ENCODE peak calls at places on chromosome 11, in ten cellular contexts. One of them, this sample, is unnamed.

GRCh38 chr11:113730887-113731726 is 25.0 kb upstream of the TMPRSS5 start:
- DNase-seq in kidney: no peak
- DNase-seq in brain pericyte: no peak
- DNase-seq in tibial nerve: no peak
- DNase-seq in GM04503: peak
- DNase-seq in naive thymus-derived CD4-positive, alpha-beta T cell: no peak
- DNase-seq in colonic mucosa: peak
- DNase-seq in NAMALWA: peak
- DNase-seq in RCC 7860: peak
- DNase-seq in stimulated activated CD4-positive, alpha-beta T cell treated with anti-CD3 and anti-CD28 coated beads, Interleukin-15, amount 100 ng/mL, for 1 hour: no peak
- DNase-seq in this sample: no peak

GRCh38 chr11:99368579-99368978 is 347.8 kb downstream of the CNTN5 start:
- DNase-seq in kidney: no peak
- DNase-seq in brain pericyte: no peak
- DNase-seq in tibial nerve: no peak
- DNase-seq in GM04503: no peak
- DNase-seq in naive thymus-derived CD4-positive, alpha-beta T cell: no peak
- DNase-seq in colonic mucosa: no peak
- DNase-seq in NAMALWA: no peak
- DNase-seq in RCC 7860: no peak
- DNase-seq in stimulated activated CD4-positive, alpha-beta T cell treated with anti-CD3 and anti-CD28 coated beads, Interleukin-15, amount 100 ng/mL, for 1 hour: no peak
- DNase-seq in this sample: no peak

GRCh38 chr11:125180413-125181305 is 16.1 kb downstream of the PKNOX2 start:
- DNase-seq in kidney: no peak
- DNase-seq in brain pericyte: peak
- DNase-seq in tibial nerve: no peak
- DNase-seq in GM04503: no peak
- DNase-seq in naive thymus-derived CD4-positive, alpha-beta T cell: no peak
- DNase-seq in colonic mucosa: no peak
- DNase-seq in NAMALWA: no peak
- DNase-seq in RCC 7860: no peak
- DNase-seq in stimulated activated CD4-positive, alpha-beta T cell treated with anti-CD3 and anti-CD28 coated beads, Interleukin-15, amount 100 ng/mL, for 1 hour: no peak
- DNase-seq in this sample: no peak

GRCh38 chr11:132519226-132519860 is 1013.0 kb downstream of the OPCML start:
- DNase-seq in kidney: no peak
- DNase-seq in brain pericyte: no peak
- DNase-seq in tibial nerve: no peak
- DNase-seq in GM04503: peak
- DNase-seq in naive thymus-derived CD4-positive, alpha-beta T cell: no peak
- DNase-seq in colonic mucosa: no peak
- DNase-seq in NAMALWA: no peak
- DNase-seq in RCC 7860: no peak
- DNase-seq in stimulated activated CD4-positive, alpha-beta T cell treated with anti-CD3 and anti-CD28 coated beads, Interleukin-15, amount 100 ng/mL, for 1 hour: no peak
- DNase-seq in this sample: no peak

GRCh38 chr11:83127309-83127636 is 29.7 kb upstream of the PCF11 start:
- DNase-seq in kidney: no peak
- DNase-seq in brain pericyte: no peak
- DNase-seq in tibial nerve: no peak
- DNase-seq in GM04503: no peak
- DNase-seq in naive thymus-derived CD4-positive, alpha-beta T cell: no peak
- DNase-seq in colonic mucosa: no peak
- DNase-seq in NAMALWA: no peak
- DNase-seq in RCC 7860: no peak
- DNase-seq in stimulated activated CD4-positive, alpha-beta T cell treated with anti-CD3 and anti-CD28 coated beads, Interleukin-15, amount 100 ng/mL, for 1 hour: no peak
- DNase-seq in this sample: no peak

GRCh38 chr11:92180664-92181251 is 43.9 kb upstream of the FAT3 start:
- DNase-seq in kidney: peak
- DNase-seq in brain pericyte: no peak
- DNase-seq in tibial nerve: no peak
- DNase-seq in GM04503: peak
- DNase-seq in naive thymus-derived CD4-positive, alpha-beta T cell: no peak
- DNase-seq in colonic mucosa: no peak
- DNase-seq in NAMALWA: no peak
- DNase-seq in RCC 7860: no peak
- DNase-seq in stimulated activated CD4-positive, alpha-beta T cell treated with anti-CD3 and anti-CD28 coated beads, Interleukin-15, amount 100 ng/mL, for 1 hour: no peak
- DNase-seq in this sample: no peak

GRCh38 chr11:84721561-84721961 is 905.6 kb downstream of the DLG2 start:
- DNase-seq in kidney: no peak
- DNase-seq in brain pericyte: no peak
- DNase-seq in tibial nerve: no peak
- DNase-seq in GM04503: no peak
- DNase-seq in naive thymus-derived CD4-positive, alpha-beta T cell: peak
- DNase-seq in colonic mucosa: peak
- DNase-seq in NAMALWA: peak
- DNase-seq in RCC 7860: no peak
- DNase-seq in stimulated activated CD4-positive, alpha-beta T cell treated with anti-CD3 and anti-CD28 coated beads, Interleukin-15, amount 100 ng/mL, for 1 hour: no peak
- DNase-seq in this sample: no peak

GRCh38 chr11:3614742-3615171 is 27.0 kb downstream of the ART5 start:
- DNase-seq in kidney: no peak
- DNase-seq in brain pericyte: no peak
- DNase-seq in tibial nerve: no peak
- DNase-seq in GM04503: peak
- DNase-seq in naive thymus-derived CD4-positive, alpha-beta T cell: peak
- DNase-seq in colonic mucosa: no peak
- DNase-seq in NAMALWA: no peak
- DNase-seq in RCC 7860: peak
- DNase-seq in stimulated activated CD4-positive, alpha-beta T cell treated with anti-CD3 and anti-CD28 coated beads, Interleukin-15, amount 100 ng/mL, for 1 hour: peak
- DNase-seq in this sample: peak

GRCh38 chr11:665062-665706 is 28.1 kb downstream of the DRD4 start:
- DNase-seq in kidney: no peak
- DNase-seq in brain pericyte: no peak
- DNase-seq in tibial nerve: no peak
- DNase-seq in GM04503: peak
- DNase-seq in naive thymus-derived CD4-positive, alpha-beta T cell: no peak
- DNase-seq in colonic mucosa: no peak
- DNase-seq in NAMALWA: no peak
- DNase-seq in RCC 7860: no peak
- DNase-seq in stimulated activated CD4-positive, alpha-beta T cell treated with anti-CD3 and anti-CD28 coated beads, Interleukin-15, amount 100 ng/mL, for 1 hour: no peak
- DNase-seq in this sample: no peak

GRCh38 chr11:31959711-31960110 is 131.2 kb upstream of the RCN1 start:
- DNase-seq in kidney: no peak
- DNase-seq in brain pericyte: no peak
- DNase-seq in tibial nerve: no peak
- DNase-seq in GM04503: no peak
- DNase-seq in naive thymus-derived CD4-positive, alpha-beta T cell: no peak
- DNase-seq in colonic mucosa: no peak
- DNase-seq in NAMALWA: no peak
- DNase-seq in RCC 7860: no peak
- DNase-seq in stimulated activated CD4-positive, alpha-beta T cell treated with anti-CD3 and anti-CD28 coated beads, Interleukin-15, amount 100 ng/mL, for 1 hour: no peak
- DNase-seq in this sample: no peak

GRCh38 chr11:2434506-2435255 is 9.6 kb downstream of the TRPM5 start:
- DNase-seq in kidney: peak
- DNase-seq in brain pericyte: no peak
- DNase-seq in tibial nerve: no peak
- DNase-seq in GM04503: no peak
- DNase-seq in naive thymus-derived CD4-positive, alpha-beta T cell: no peak
- DNase-seq in colonic mucosa: no peak
- DNase-seq in NAMALWA: no peak
- DNase-seq in RCC 7860: no peak
- DNase-seq in stimulated activated CD4-positive, alpha-beta T cell treated with anti-CD3 and anti-CD28 coated beads, Interleukin-15, amount 100 ng/mL, for 1 hour: no peak
- DNase-seq in this sample: no peak

GRCh38 chr11:79311461-79311860 is 129.4 kb downstream of the TENM4 start:
- DNase-seq in kidney: no peak
- DNase-seq in brain pericyte: no peak
- DNase-seq in tibial nerve: no peak
- DNase-seq in GM04503: no peak
- DNase-seq in naive thymus-derived CD4-positive, alpha-beta T cell: no peak
- DNase-seq in colonic mucosa: no peak
- DNase-seq in NAMALWA: no peak
- DNase-seq in RCC 7860: no peak
- DNase-seq in stimulated activated CD4-positive, alpha-beta T cell treated with anti-CD3 and anti-CD28 coated beads, Interleukin-15, amount 100 ng/mL, for 1 hour: no peak
- DNase-seq in this sample: no peak

GRCh38 chr11:2885017-2885675 is 429 bp downstream of the CDKN1C start:
- DNase-seq in kidney: peak
- DNase-seq in brain pericyte: no peak
- DNase-seq in tibial nerve: no peak
- DNase-seq in GM04503: no peak
- DNase-seq in naive thymus-derived CD4-positive, alpha-beta T cell: peak
- DNase-seq in colonic mucosa: peak
- DNase-seq in NAMALWA: no peak
- DNase-seq in RCC 7860: no peak
- DNase-seq in stimulated activated CD4-positive, alpha-beta T cell treated with anti-CD3 and anti-CD28 coated beads, Interleukin-15, amount 100 ng/mL, for 1 hour: no peak
- DNase-seq in this sample: no peak

GRCh38 chr11:299951-300735 is 817 bp upstream of the IFITM5 start:
- DNase-seq in kidney: peak
- DNase-seq in brain pericyte: no peak
- DNase-seq in tibial nerve: no peak
- DNase-seq in GM04503: no peak
- DNase-seq in naive thymus-derived CD4-positive, alpha-beta T cell: peak
- DNase-seq in colonic mucosa: no peak
- DNase-seq in NAMALWA: no peak
- DNase-seq in RCC 7860: no peak
- DNase-seq in stimulated activated CD4-positive, alpha-beta T cell treated with anti-CD3 and anti-CD28 coated beads, Interleukin-15, amount 100 ng/mL, for 1 hour: no peak
- DNase-seq in this sample: no peak

GRCh38 chr11:112903310-112903709 is 57.9 kb upstream of the NCAM1 start:
- DNase-seq in kidney: no peak
- DNase-seq in brain pericyte: no peak
- DNase-seq in tibial nerve: no peak
- DNase-seq in GM04503: no peak
- DNase-seq in naive thymus-derived CD4-positive, alpha-beta T cell: no peak
- DNase-seq in colonic mucosa: no peak
- DNase-seq in NAMALWA: no peak
- DNase-seq in RCC 7860: no peak
- DNase-seq in stimulated activated CD4-positive, alpha-beta T cell treated with anti-CD3 and anti-CD28 coated beads, Interleukin-15, amount 100 ng/mL, for 1 hour: no peak
- DNase-seq in this sample: no peak

GRCh38 chr11:444397-445144 is 2.8 kb upstream of the ANO9 start:
- DNase-seq in kidney: peak
- DNase-seq in brain pericyte: no peak
- DNase-seq in tibial nerve: no peak
- DNase-seq in GM04503: no peak
- DNase-seq in naive thymus-derived CD4-positive, alpha-beta T cell: no peak
- DNase-seq in colonic mucosa: peak
- DNase-seq in NAMALWA: no peak
- DNase-seq in RCC 7860: no peak
- DNase-seq in stimulated activated CD4-positive, alpha-beta T cell treated with anti-CD3 and anti-CD28 coated beads, Interleukin-15, amount 100 ng/mL, for 1 hour: no peak
- DNase-seq in this sample: no peak

GRCh38 chr11:36492724-36493304 is 17.3 kb downstream of the TRAF6 start:
- DNase-seq in kidney: no peak
- DNase-seq in brain pericyte: no peak
- DNase-seq in tibial nerve: no peak
- DNase-seq in GM04503: no peak
- DNase-seq in naive thymus-derived CD4-positive, alpha-beta T cell: peak
- DNase-seq in colonic mucosa: peak
- DNase-seq in NAMALWA: peak
- DNase-seq in RCC 7860: peak
- DNase-seq in stimulated activated CD4-positive, alpha-beta T cell treated with anti-CD3 and anti-CD28 coated beads, Interleukin-15, amount 100 ng/mL, for 1 hour: no peak
- DNase-seq in this sample: no peak

GRCh38 chr11:80873309-80873999 is 1432.6 kb upstream of the TENM4 start:
- DNase-seq in kidney: no peak
- DNase-seq in brain pericyte: no peak
- DNase-seq in tibial nerve: no peak
- DNase-seq in GM04503: no peak
- DNase-seq in naive thymus-derived CD4-positive, alpha-beta T cell: no peak
- DNase-seq in colonic mucosa: no peak
- DNase-seq in NAMALWA: no peak
- DNase-seq in RCC 7860: no peak
- DNase-seq in stimulated activated CD4-positive, alpha-beta T cell treated with anti-CD3 and anti-CD28 coated beads, Interleukin-15, amount 100 ng/mL, for 1 hour: no peak
- DNase-seq in this sample: no peak

GRCh38 chr11:88604255-88604654 is 266.7 kb upstream of the CTSC start:
- DNase-seq in kidney: no peak
- DNase-seq in brain pericyte: no peak
- DNase-seq in tibial nerve: no peak
- DNase-seq in GM04503: peak
- DNase-seq in naive thymus-derived CD4-positive, alpha-beta T cell: no peak
- DNase-seq in colonic mucosa: no peak
- DNase-seq in NAMALWA: no peak
- DNase-seq in RCC 7860: no peak
- DNase-seq in stimulated activated CD4-positive, alpha-beta T cell treated with anti-CD3 and anti-CD28 coated beads, Interleukin-15, amount 100 ng/mL, for 1 hour: no peak
- DNase-seq in this sample: no peak